ENCODE peak calls at places on chromosomes 6 and 20, in four cellular contexts. K is breast epithelium, S is psoas muscle, V is pancreas. E is an unnamed sample.
A peak's percentile ranks its signal among the peaks of the same experiment; 100 is the strongest.

GRCh38 chr6:108610270-108610839 is 49.6 kb downstream of the FOXO3 start:
- DNase-seq in K (no peak), S (no peak), V (no peak), E (no peak)

GRCh38 chr20:62642666-62643520 is 590 bp downstream of the SLCO4A1 start:
- DNase-seq in K (no peak), S (no peak), V (no peak), E (peak; percentile 35)

GRCh38 chr20:59820204-59821041 is 113.0 kb downstream of the SYCP2 start:
- DNase-seq in K (peak; percentile 25), S (peak; percentile 77), V (no peak), E (peak; percentile 79)

GRCh38 chr6:85516168-85516567 is 66.3 kb downstream of the NT5E start:
- DNase-seq in K (no peak), S (no peak), V (no peak), E (no peak)

GRCh38 chr6:73073238-73073637 is 152.1 kb downstream of the KHDC1L start:
- DNase-seq in K (no peak), S (no peak), V (no peak), E (no peak)

GRCh38 chr6:39416026-39416425 is 93.5 kb upstream of the KCNK16 start:
- DNase-seq in K (no peak), S (no peak), V (no peak), E (no peak)

GRCh38 chr20:40718214-40718949 is 29.3 kb upstream of the MAFB start:
- DNase-seq in K (no peak), S (no peak), V (no peak), E (no peak)

GRCh38 chr20:58308290-58308679 is 1.2 kb upstream of the RAB22A start:
- DNase-seq in K (no peak), S (no peak), V (no peak), E (no peak)

GRCh38 chr20:34705008-34705382 is 851 bp downstream of the TP53INP2 start:
- DNase-seq in K (no peak), S (no peak), V (no peak), E (no peak)

GRCh38 chr6:25968769-25969168 is 6.2 kb downstream of the TRIM38 start:
- DNase-seq in K (no peak), S (no peak), V (no peak), E (no peak)

GRCh38 chr6:144059139-144059538 is 36.2 kb downstream of the SF3B5 start:
- DNase-seq in K (no peak), S (no peak), V (no peak), E (no peak)

GRCh38 chr6:170003027-170003426 is 251.6 kb downstream of the ERMARD start:
- DNase-seq in K (no peak), S (no peak), V (no peak), E (peak; percentile 19)

GRCh38 chr20:2742934-2743559 is 50.5 kb downstream of the EBF4 start:
- DNase-seq in K (no peak), S (no peak), V (peak; percentile 66), E (peak; percentile 32)

GRCh38 chr6:155762649-155763048 is 307.0 kb upstream of the NOX3 start:
- DNase-seq in K (no peak), S (no peak), V (no peak), E (no peak)

GRCh38 chr20:51810155-51811039 is 8.1 kb upstream of the SALL4 start:
- DNase-seq in K (no peak), S (no peak), V (no peak), E (no peak)

GRCh38 chr20:17646901-17647301 is 35.1 kb downstream of the RRBP1 start:
- DNase-seq in K (no peak), S (peak; percentile 51), V (peak; percentile 34), E (no peak)

GRCh38 chr6:138465007-138465645 is 34.2 kb downstream of the NHSL1 start:
- DNase-seq in K (no peak), S (no peak), V (no peak), E (no peak)

GRCh38 chr6:11241793-11242201 is 9.3 kb upstream of the NEDD9 start:
- DNase-seq in K (no peak), S (peak; percentile 66), V (peak; percentile 82), E (peak; percentile 56)

GRCh38 chr6:6699741-6700367 is 111.3 kb downstream of the LY86 start:
- DNase-seq in K (peak; percentile 70), S (peak; percentile 75), V (peak; percentile 62), E (peak; percentile 84)

GRCh38 chr6:47934023-47934422 is 152.2 kb downstream of the OPN5 start:
- DNase-seq in K (no peak), S (no peak), V (no peak), E (peak; percentile 28)

GRCh38 chr6:158566207-158566818 is 6.4 kb downstream of the TMEM181 start:
- DNase-seq in K (peak; percentile 34), S (no peak), V (no peak), E (no peak)

GRCh38 chr6:24489881-24490280 is 503 bp upstream of the GPLD1 start:
- DNase-seq in K (no peak), S (no peak), V (no peak), E (no peak)

GRCh38 chr20:61263084-61263695 is 11.1 kb downstream of the CDH4 start:
- DNase-seq in K (no peak), S (no peak), V (no peak), E (no peak)

GRCh38 chr6:81166770-81167169 is 585.7 kb downstream of the TENT5A start:
- DNase-seq in K (no peak), S (no peak), V (no peak), E (no peak)

GRCh38 chr6:167764215-167764614 is 62.5 kb upstream of the AFDN start:
- DNase-seq in K (no peak), S (no peak), V (no peak), E (no peak)

GRCh38 chr6:68958327-68958726 is 323.2 kb downstream of the ADGRB3 start:
- DNase-seq in K (no peak), S (no peak), V (no peak), E (no peak)
- H3K27ac ChIP-seq in K (no peak overlapping the region), S (no peak overlapping the region), V (no peak overlapping the region), E (no peak overlapping the region)

GRCh38 chr6:3454206-3455016 is 2.4 kb downstream of the SLC22A23 start:
- DNase-seq in K (no peak), S (no peak), V (no peak), E (no peak)
- H3K4me3 ChIP-seq in K (peak overlapping the region; percentile 52), S (peak overlapping the region; percentile 78), V (peak overlapping the region; percentile 69), E (peak overlapping the region; percentile 61)

GRCh38 chr6:32803416-32803815 is 13.4 kb downstream of the HLA-DOB start:
- DNase-seq in K (no peak), S (no peak), V (no peak), E (no peak)
- H3K4me1 ChIP-seq in K (no peaks in the 10 kb centered on the region), S (no peaks in the 10 kb centered on the region), V (no peaks in the 10 kb centered on the region), E (no peaks in the 10 kb centered on the region)

DNA sequence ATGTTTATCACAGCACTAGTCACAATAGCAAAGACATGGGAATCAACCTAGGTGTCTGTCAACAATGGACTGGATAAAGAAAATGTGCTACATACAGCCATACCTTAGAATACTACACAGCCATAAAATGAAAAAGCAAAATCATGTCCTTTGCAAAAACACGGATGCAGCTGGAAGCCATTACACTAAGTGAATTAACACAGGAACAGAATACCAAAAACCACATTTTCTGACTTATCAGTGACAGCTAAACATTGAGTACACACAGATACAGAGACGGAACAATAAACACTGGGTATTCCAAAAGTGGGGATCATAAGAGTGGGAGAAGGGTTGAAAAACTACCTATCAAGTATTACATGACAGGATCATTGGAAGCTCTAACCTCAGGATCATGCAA is 43.3 kb upstream of the DST start:
- DNase-seq in K (no peak), S (no peak), V (no peak), E (no peak)
- H3K27ac ChIP-seq in K (no peak overlapping the region), S (peak overlapping the region; percentile 91), V (peak overlapping the region; percentile 29), E (peak overlapping the region; percentile 31)

GRCh38 chr6:166490671-166491500 is 95.6 kb downstream of the RAMACL start:
- DNase-seq in K (no peak), S (peak; percentile 19), V (no peak), E (no peak)

GRCh38 chr6:166488081-166488685 is 98.3 kb downstream of the RAMACL start:
- DNase-seq in K (no peak), S (peak; percentile 72), V (no peak), E (peak; percentile 73)

GRCh38 chr6:166487148-166487547 is 99.3 kb downstream of the RAMACL start:
- DNase-seq in K (no peak), S (no peak), V (no peak), E (no peak)

GRCh38 chr6:166489301-166490155 is 97.0 kb downstream of the RAMACL start:
- DNase-seq in K (no peak), S (no peak), V (no peak), E (peak; percentile 9)

DNA sequence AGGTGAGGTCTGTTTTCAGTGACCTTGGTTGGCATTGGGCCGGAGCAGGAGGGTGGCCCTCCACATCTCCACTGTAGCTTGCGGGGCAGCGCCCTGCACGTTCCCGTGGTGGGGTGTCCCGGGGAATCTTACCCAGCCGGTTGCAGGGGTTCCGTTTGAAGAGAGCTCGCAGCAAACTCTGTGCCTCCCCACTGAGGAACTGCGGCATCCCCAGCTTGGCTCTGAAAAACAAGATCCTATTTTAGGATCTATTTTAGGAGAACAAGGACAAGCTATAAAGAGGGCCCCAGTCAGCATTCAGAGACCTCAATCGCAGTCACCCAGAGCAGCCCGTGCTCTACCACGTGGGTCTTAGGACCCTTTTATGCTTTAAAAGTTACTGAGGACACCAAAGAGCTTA is 97.8 kb downstream of the RAMACL start:
- DNase-seq in K (no peak), S (peak; percentile 46), V (no peak), E (no peak)
- H3K4me3 ChIP-seq in K (no peak overlapping the region), S (no peak overlapping the region), V (no peak overlapping the region), E (no peak overlapping the region)

E was measured in heart left ventricle.